ENCODE peak calls at places on chromosomes 11 and 22, in ten cellular contexts. One of them, this sample, is unnamed.

GRCh38 chr11:121829159-121829643 is 286.8 kb downstream of the BLID start:
- DNase-seq in ovary: no peak
- DNase-seq in GM23248: peak; percentile 98
- DNase-seq in choroid plexus epithelial cell: peak; percentile 99
- DNase-seq in upper lobe of right lung: no peak
- DNase-seq in lower lobe of right lung: no peak
- DNase-seq in fibroblast of villous mesenchyme: peak; percentile 96
- DNase-seq in fibroblast of the aortic adventitia: peak; percentile 99
- DNase-seq in CD4-positive, alpha-beta memory T cell: no peak
- DNase-seq in SJSA1: peak; percentile 27
- DNase-seq in this sample: no peak

GRCh38 chr11:126523441-126523840 is 168.0 kb downstream of the ST3GAL4 start:
- DNase-seq in GM23248: no peak
- DNase-seq in fibroblast of the aortic adventitia: no peak
- DNase-seq in fibroblast of villous mesenchyme: no peak
- DNase-seq in SJSA1: no peak
- DNase-seq in choroid plexus epithelial cell: no peak
- DNase-seq in lower lobe of right lung: no peak
- DNase-seq in CD4-positive, alpha-beta memory T cell: no peak
- DNase-seq in ovary: no peak
- DNase-seq in upper lobe of right lung: peak; percentile 46
- DNase-seq in this sample: no peak

GRCh38 chr22:20418211-20418788 is 19.3 kb downstream of the SCARF2 start:
- DNase-seq in SJSA1: peak; percentile 82
- DNase-seq in upper lobe of right lung: peak; percentile 92
- DNase-seq in choroid plexus epithelial cell: peak; percentile 89
- DNase-seq in CD4-positive, alpha-beta memory T cell: peak; percentile 67
- DNase-seq in fibroblast of villous mesenchyme: peak; percentile 86
- DNase-seq in ovary: peak; percentile 90
- DNase-seq in lower lobe of right lung: peak; percentile 89
- DNase-seq in GM23248: peak; percentile 96
- DNase-seq in fibroblast of the aortic adventitia: peak; percentile 87
- DNase-seq in this sample: peak; percentile 88

GRCh38 chr11:2586793-2587131 is 113.0 kb downstream of the KCNQ1OT1 start:
- DNase-seq in GM23248: no peak
- DNase-seq in choroid plexus epithelial cell: no peak
- DNase-seq in SJSA1: no peak
- DNase-seq in fibroblast of villous mesenchyme: no peak
- DNase-seq in CD4-positive, alpha-beta memory T cell: no peak
- DNase-seq in upper lobe of right lung: peak; percentile 58
- DNase-seq in ovary: peak; percentile 28
- DNase-seq in lower lobe of right lung: peak; percentile 22
- DNase-seq in fibroblast of the aortic adventitia: no peak
- DNase-seq in this sample: peak; percentile 39

GRCh38 chr11:102469196-102469821 is 16.7 kb upstream of the TMEM123 start:
- DNase-seq in upper lobe of right lung: no peak
- DNase-seq in fibroblast of the aortic adventitia: peak; percentile 53
- DNase-seq in lower lobe of right lung: no peak
- DNase-seq in fibroblast of villous mesenchyme: peak; percentile 81
- DNase-seq in SJSA1: no peak
- DNase-seq in choroid plexus epithelial cell: peak; percentile 84
- DNase-seq in CD4-positive, alpha-beta memory T cell: no peak
- DNase-seq in GM23248: peak; percentile 53
- DNase-seq in ovary: peak; percentile 36
- DNase-seq in this sample: no peak

GRCh38 chr11:58788355-58789023 is 56.0 kb downstream of the GLYATL2 start:
- DNase-seq in SJSA1: peak; percentile 29
- DNase-seq in fibroblast of villous mesenchyme: peak; percentile 33
- DNase-seq in GM23248: peak; percentile 78
- DNase-seq in fibroblast of the aortic adventitia: peak; percentile 71
- DNase-seq in upper lobe of right lung: no peak
- DNase-seq in ovary: peak; percentile 34
- DNase-seq in lower lobe of right lung: no peak
- DNase-seq in choroid plexus epithelial cell: peak; percentile 65
- DNase-seq in CD4-positive, alpha-beta memory T cell: peak; percentile 36
- DNase-seq in this sample: no peak

GRCh38 chr11:69114811-69115523 is 40.8 kb upstream of the SMIM38 start:
- DNase-seq in CD4-positive, alpha-beta memory T cell: no peak
- DNase-seq in GM23248: no peak
- DNase-seq in upper lobe of right lung: no peak
- DNase-seq in SJSA1: no peak
- DNase-seq in choroid plexus epithelial cell: no peak
- DNase-seq in lower lobe of right lung: peak; percentile 57
- DNase-seq in fibroblast of villous mesenchyme: no peak
- DNase-seq in ovary: no peak
- DNase-seq in fibroblast of the aortic adventitia: no peak
- DNase-seq in this sample: peak; percentile 35

GRCh38 chr11:17992916-17993315 is 19.9 kb downstream of the SERGEF start:
- DNase-seq in lower lobe of right lung: no peak
- DNase-seq in upper lobe of right lung: no peak
- DNase-seq in fibroblast of the aortic adventitia: peak; percentile 28
- DNase-seq in fibroblast of villous mesenchyme: no peak
- DNase-seq in CD4-positive, alpha-beta memory T cell: no peak
- DNase-seq in GM23248: peak; percentile 24
- DNase-seq in SJSA1: no peak
- DNase-seq in ovary: no peak
- DNase-seq in choroid plexus epithelial cell: no peak
- DNase-seq in this sample: no peak

GRCh38 chr22:29129644-29130201 is 56.9 kb downstream of the KREMEN1 start:
- DNase-seq in CD4-positive, alpha-beta memory T cell: no peak
- DNase-seq in fibroblast of the aortic adventitia: no peak
- DNase-seq in lower lobe of right lung: no peak
- DNase-seq in GM23248: peak; percentile 57
- DNase-seq in SJSA1: no peak
- DNase-seq in fibroblast of villous mesenchyme: no peak
- DNase-seq in upper lobe of right lung: no peak
- DNase-seq in ovary: no peak
- DNase-seq in choroid plexus epithelial cell: no peak
- DNase-seq in this sample: no peak

GRCh38 chr11:61873588-61874459 is 17.5 kb downstream of the FADS3 start:
- DNase-seq in fibroblast of the aortic adventitia: no peak
- DNase-seq in lower lobe of right lung: no peak
- DNase-seq in SJSA1: no peak
- DNase-seq in GM23248: no peak
- DNase-seq in CD4-positive, alpha-beta memory T cell: no peak
- DNase-seq in choroid plexus epithelial cell: no peak
- DNase-seq in upper lobe of right lung: no peak
- DNase-seq in fibroblast of villous mesenchyme: no peak
- DNase-seq in ovary: no peak
- DNase-seq in this sample: no peak

GRCh38 chr11:76652989-76653673 is 17.4 kb downstream of the LRRC32 start:
- DNase-seq in fibroblast of villous mesenchyme: no peak
- DNase-seq in ovary: peak; percentile 40
- DNase-seq in CD4-positive, alpha-beta memory T cell: no peak
- DNase-seq in fibroblast of the aortic adventitia: no peak
- DNase-seq in upper lobe of right lung: no peak
- DNase-seq in GM23248: no peak
- DNase-seq in SJSA1: no peak
- DNase-seq in choroid plexus epithelial cell: no peak
- DNase-seq in lower lobe of right lung: no peak
- DNase-seq in this sample: no peak

GRCh38 chr22:42273855-42274451 is 3.5 kb upstream of the TCF20 start:
- DNase-seq in choroid plexus epithelial cell: no peak
- DNase-seq in fibroblast of villous mesenchyme: no peak
- DNase-seq in lower lobe of right lung: no peak
- DNase-seq in GM23248: no peak
- DNase-seq in SJSA1: no peak
- DNase-seq in upper lobe of right lung: no peak
- DNase-seq in fibroblast of the aortic adventitia: no peak
- DNase-seq in ovary: no peak
- DNase-seq in CD4-positive, alpha-beta memory T cell: no peak
- DNase-seq in this sample: no peak

GRCh38 chr11:64969209-64969608 is 2.7 kb downstream of the MAJIN start:
- DNase-seq in SJSA1: no peak
- DNase-seq in CD4-positive, alpha-beta memory T cell: no peak
- DNase-seq in ovary: no peak
- DNase-seq in choroid plexus epithelial cell: peak; percentile 29
- DNase-seq in GM23248: peak; percentile 61
- DNase-seq in fibroblast of the aortic adventitia: peak; percentile 6
- DNase-seq in fibroblast of villous mesenchyme: peak; percentile 8
- DNase-seq in lower lobe of right lung: no peak
- DNase-seq in upper lobe of right lung: no peak
- DNase-seq in this sample: no peak

GRCh38 chr11:46295312-46295995 is 18.0 kb downstream of the CREB3L1 start:
- DNase-seq in fibroblast of villous mesenchyme: peak; percentile 81
- DNase-seq in choroid plexus epithelial cell: peak; percentile 82
- DNase-seq in SJSA1: peak; percentile 78
- DNase-seq in fibroblast of the aortic adventitia: peak; percentile 66
- DNase-seq in upper lobe of right lung: peak; percentile 82
- DNase-seq in GM23248: peak; percentile 93
- DNase-seq in ovary: peak; percentile 87
- DNase-seq in lower lobe of right lung: peak; percentile 77
- DNase-seq in CD4-positive, alpha-beta memory T cell: peak; percentile 75
- DNase-seq in this sample: peak; percentile 86

GRCh38 chr11:75437966-75438659 is 5.1 kb upstream of the KLHL35 start:
- DNase-seq in SJSA1: no peak
- DNase-seq in lower lobe of right lung: no peak
- DNase-seq in GM23248: peak; percentile 53
- DNase-seq in fibroblast of villous mesenchyme: no peak
- DNase-seq in choroid plexus epithelial cell: no peak
- DNase-seq in ovary: no peak
- DNase-seq in CD4-positive, alpha-beta memory T cell: no peak
- DNase-seq in fibroblast of the aortic adventitia: no peak
- DNase-seq in upper lobe of right lung: no peak
- DNase-seq in this sample: no peak

GRCh38 chr22:36026741-36027140 is 1.9 kb downstream of the RBFOX2 start:
- DNase-seq in SJSA1: peak; percentile 54
- DNase-seq in ovary: no peak
- DNase-seq in upper lobe of right lung: no peak
- DNase-seq in fibroblast of villous mesenchyme: peak; percentile 69
- DNase-seq in lower lobe of right lung: no peak
- DNase-seq in CD4-positive, alpha-beta memory T cell: no peak
- DNase-seq in fibroblast of the aortic adventitia: peak; percentile 62
- DNase-seq in choroid plexus epithelial cell: peak; percentile 57
- DNase-seq in GM23248: peak; percentile 64
- DNase-seq in this sample: no peak
- H3K4me3 ChIP-seq in SJSA1: peak overlapping the region; percentile 97
- H3K4me3 ChIP-seq in ovary: peak overlapping the region; percentile 66
- H3K4me3 ChIP-seq in upper lobe of right lung: peak overlapping the region; percentile 71
- H3K4me3 ChIP-seq in fibroblast of villous mesenchyme: peak overlapping the region; percentile 96
- H3K4me3 ChIP-seq in lower lobe of right lung: peak overlapping the region; percentile 71
- H3K4me3 ChIP-seq in CD4-positive, alpha-beta memory T cell: no peak overlapping the region
- H3K4me3 ChIP-seq in fibroblast of the aortic adventitia: peak overlapping the region; percentile 87
- H3K4me3 ChIP-seq in choroid plexus epithelial cell: peak overlapping the region; percentile 84
- H3K4me3 ChIP-seq in GM23248: peak overlapping the region; percentile 98
- H3K4me3 ChIP-seq in this sample: no peak overlapping the region

GRCh38 chr22:47055461-47055860 is 293.0 kb downstream of the TBC1D22A start:
- DNase-seq in GM23248: no peak
- DNase-seq in SJSA1: no peak
- DNase-seq in upper lobe of right lung: no peak
- DNase-seq in fibroblast of villous mesenchyme: no peak
- DNase-seq in lower lobe of right lung: peak; percentile 7
- DNase-seq in choroid plexus epithelial cell: no peak
- DNase-seq in fibroblast of the aortic adventitia: no peak
- DNase-seq in CD4-positive, alpha-beta memory T cell: no peak
- DNase-seq in ovary: no peak
- DNase-seq in this sample: peak; percentile 21

GRCh38 chr22:47055921-47056320 is 293.5 kb downstream of the TBC1D22A start:
- DNase-seq in upper lobe of right lung: peak; percentile 56
- DNase-seq in fibroblast of villous mesenchyme: no peak
- DNase-seq in choroid plexus epithelial cell: no peak
- DNase-seq in ovary: no peak
- DNase-seq in CD4-positive, alpha-beta memory T cell: no peak
- DNase-seq in fibroblast of the aortic adventitia: no peak
- DNase-seq in GM23248: no peak
- DNase-seq in SJSA1: no peak
- DNase-seq in lower lobe of right lung: peak; percentile 28
- DNase-seq in this sample: peak; percentile 23

GRCh38 chr22:47054231-47055072 is 292.0 kb downstream of the TBC1D22A start:
- DNase-seq in SJSA1: no peak
- DNase-seq in fibroblast of the aortic adventitia: no peak
- DNase-seq in upper lobe of right lung: no peak
- DNase-seq in GM23248: no peak
- DNase-seq in choroid plexus epithelial cell: no peak
- DNase-seq in CD4-positive, alpha-beta memory T cell: no peak
- DNase-seq in lower lobe of right lung: peak; percentile 30
- DNase-seq in fibroblast of villous mesenchyme: no peak
- DNase-seq in ovary: no peak
- DNase-seq in this sample: peak; percentile 23

GRCh38 chr22:47053865-47054185 is 291.4 kb downstream of the TBC1D22A start:
- DNase-seq in ovary: no peak
- DNase-seq in upper lobe of right lung: no peak
- DNase-seq in SJSA1: no peak
- DNase-seq in fibroblast of villous mesenchyme: peak; percentile 55
- DNase-seq in GM23248: peak; percentile 12
- DNase-seq in choroid plexus epithelial cell: peak; percentile 74
- DNase-seq in fibroblast of the aortic adventitia: peak; percentile 17
- DNase-seq in CD4-positive, alpha-beta memory T cell: no peak
- DNase-seq in lower lobe of right lung: no peak
- DNase-seq in this sample: no peak

GRCh38 chr22:47055073-47055355 is 292.6 kb downstream of the TBC1D22A start:
- DNase-seq in GM23248: no peak
- DNase-seq in ovary: no peak
- DNase-seq in fibroblast of the aortic adventitia: no peak
- DNase-seq in CD4-positive, alpha-beta memory T cell: no peak
- DNase-seq in upper lobe of right lung: no peak
- DNase-seq in fibroblast of villous mesenchyme: no peak
- DNase-seq in SJSA1: no peak
- DNase-seq in choroid plexus epithelial cell: no peak
- DNase-seq in lower lobe of right lung: peak; percentile 17
- DNase-seq in this sample: no peak
- H3K4me3 ChIP-seq in GM23248: no peak overlapping the region
- H3K4me3 ChIP-seq in ovary: no peak overlapping the region
- H3K4me3 ChIP-seq in fibroblast of the aortic adventitia: no peak overlapping the region
- H3K4me3 ChIP-seq in CD4-positive, alpha-beta memory T cell: no peak overlapping the region
- H3K4me3 ChIP-seq in upper lobe of right lung: no peak overlapping the region
- H3K4me3 ChIP-seq in fibroblast of villous mesenchyme: no peak overlapping the region
- H3K4me3 ChIP-seq in SJSA1: no peak overlapping the region
- H3K4me3 ChIP-seq in choroid plexus epithelial cell: no peak overlapping the region
- H3K4me3 ChIP-seq in lower lobe of right lung: no peak overlapping the region
- H3K4me3 ChIP-seq in this sample: no peak overlapping the region

DNA sequence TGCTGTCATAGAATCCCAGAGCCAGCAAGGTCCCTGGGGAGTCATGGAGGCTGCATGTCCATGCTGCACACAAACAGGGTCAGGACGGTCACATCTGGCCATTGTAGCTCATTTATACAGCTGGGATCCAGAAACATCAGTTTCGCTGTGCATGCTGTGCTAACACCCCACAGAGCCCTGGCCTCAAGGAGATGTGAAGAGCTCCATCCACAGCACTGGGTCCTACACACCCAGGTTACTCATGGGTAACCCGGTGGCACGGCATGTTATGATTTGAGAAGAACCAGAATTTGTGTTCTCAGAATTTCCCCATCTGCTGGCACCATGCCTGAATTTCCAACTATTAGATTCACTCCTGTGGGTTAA is 146.3 kb upstream of the ARHGAP20 start:
- DNase-seq in choroid plexus epithelial cell: peak; percentile 74
- DNase-seq in upper lobe of right lung: no peak
- DNase-seq in SJSA1: no peak
- DNase-seq in CD4-positive, alpha-beta memory T cell: no peak
- DNase-seq in ovary: no peak
- DNase-seq in lower lobe of right lung: no peak
- DNase-seq in fibroblast of villous mesenchyme: peak; percentile 65
- DNase-seq in GM23248: peak; percentile 30
- DNase-seq in fibroblast of the aortic adventitia: peak; percentile 83
- DNase-seq in this sample: no peak
- H3K4me3 ChIP-seq in choroid plexus epithelial cell: no peak overlapping the region
- H3K4me3 ChIP-seq in upper lobe of right lung: no peak overlapping the region
- H3K4me3 ChIP-seq in SJSA1: no peak overlapping the region
- H3K4me3 ChIP-seq in CD4-positive, alpha-beta memory T cell: no peak overlapping the region
- H3K4me3 ChIP-seq in ovary: no peak overlapping the region
- H3K4me3 ChIP-seq in lower lobe of right lung: no peak overlapping the region
- H3K4me3 ChIP-seq in fibroblast of villous mesenchyme: no peak overlapping the region
- H3K4me3 ChIP-seq in GM23248: no peak overlapping the region
- H3K4me3 ChIP-seq in fibroblast of the aortic adventitia: no peak overlapping the region
- H3K4me3 ChIP-seq in this sample: no peak overlapping the region

GRCh38 chr11:74235121-74235520 is 64.0 kb downstream of the PPME1 start:
- DNase-seq in CD4-positive, alpha-beta memory T cell: no peak
- DNase-seq in fibroblast of the aortic adventitia: no peak
- DNase-seq in upper lobe of right lung: no peak
- DNase-seq in choroid plexus epithelial cell: no peak
- DNase-seq in lower lobe of right lung: no peak
- DNase-seq in fibroblast of villous mesenchyme: no peak
- DNase-seq in SJSA1: no peak
- DNase-seq in ovary: no peak
- DNase-seq in GM23248: no peak
- DNase-seq in this sample: no peak
- H3K4me3 ChIP-seq in CD4-positive, alpha-beta memory T cell: no peak overlapping the region
- H3K4me3 ChIP-seq in fibroblast of the aortic adventitia: no peak overlapping the region
- H3K4me3 ChIP-seq in upper lobe of right lung: no peak overlapping the region
- H3K4me3 ChIP-seq in choroid plexus epithelial cell: no peak overlapping the region
- H3K4me3 ChIP-seq in lower lobe of right lung: no peak overlapping the region
- H3K4me3 ChIP-seq in fibroblast of villous mesenchyme: no peak overlapping the region
- H3K4me3 ChIP-seq in SJSA1: no peak overlapping the region
- H3K4me3 ChIP-seq in ovary: no peak overlapping the region
- H3K4me3 ChIP-seq in GM23248: no peak overlapping the region
- H3K4me3 ChIP-seq in this sample: no peak overlapping the region

This sample was measured in aorta.